ENCODE peak calls at places on chromosomes 6 and 20, in five cellular contexts. C, N, A, J and D are unnamed samples.

GRCh38 chr20:63025534-63026331 is 19.0 kb upstream of the BHLHE23 start:
- DNase-seq in C (no peak), N (no peak), A (peak; percentile 80), J (no peak), D (no peak)

GRCh38 chr20:31909253-31910070 is 39.0 kb downstream of the TTLL9 start:
- DNase-seq in C (no peak), N (no peak), A (no peak), J (no peak), D (no peak)

GRCh38 chr20:62088258-62089127 is 22.8 kb upstream of the TAF4 start:
- DNase-seq in C (no peak), N (no peak), A (no peak), J (no peak), D (no peak)

GRCh38 chr20:53244711-53245110 is 272.6 kb downstream of the TSHZ2 start:
- DNase-seq in C (no peak), N (no peak), A (no peak), J (no peak), D (no peak)

GRCh38 chr6:160505970-160506369 is 157.8 kb downstream of the SLC22A3 start:
- DNase-seq in C (no peak), N (no peak), A (no peak), J (no peak), D (no peak)

GRCh38 chr6:111737065-111737521 is 131.4 kb upstream of the TRAF3IP2 start:
- DNase-seq in C (no peak), N (no peak), A (no peak), J (no peak), D (no peak)

GRCh38 chr20:54984104-54984448 is 508.7 kb downstream of the DOK5 start:
- DNase-seq in C (no peak), N (no peak), A (no peak), J (no peak), D (no peak)

GRCh38 chr6:16717275-16717942 is 43.9 kb downstream of the ATXN1 start:
- DNase-seq in C (no peak), N (no peak), A (no peak), J (no peak), D (no peak)

GRCh38 chr6:114342826-114343781 is at the start of gene HS3ST5:
- DNase-seq in C (peak; percentile 45), N (no peak), A (peak; percentile 81), J (peak; percentile 77), D (peak; percentile 79)

GRCh38 chr6:32294566-32294965 is 70.7 kb upstream of the NOTCH4 start:
- DNase-seq in C (no peak), N (no peak), A (no peak), J (no peak), D (no peak)

GRCh38 chr20:24497851-24498250 is 28.4 kb downstream of the SYNDIG1 start:
- DNase-seq in C (no peak), N (no peak), A (no peak), J (no peak), D (no peak)

GRCh38 chr6:118408863-118409262 is 139.2 kb upstream of the PLN start:
- DNase-seq in C (no peak), N (no peak), A (no peak), J (no peak), D (no peak)

GRCh38 chr6:133899556-133899955 is 10.6 kb downstream of the TCF21 start:
- DNase-seq in C (no peak), N (no peak), A (no peak), J (no peak), D (no peak)

GRCh38 chr6:159217595-159218275 is 48.5 kb downstream of the FNDC1 start:
- DNase-seq in C (peak; percentile 4), N (no peak), A (no peak), J (peak; percentile 86), D (no peak)

GRCh38 chr20:4961746-4962145 is 39.6 kb downstream of the SLC23A2 start:
- DNase-seq in C (no peak), N (no peak), A (no peak), J (no peak), D (no peak)

GRCh38 chr6:158309814-158310213 is 2.5 kb upstream of the TULP4 start:
- DNase-seq in C (no peak), N (no peak), A (no peak), J (no peak), D (no peak)

GRCh38 chr6:35368038-35368887 is 25.9 kb downstream of the PPARD start:
- DNase-seq in C (no peak), N (no peak), A (no peak), J (no peak), D (no peak)

GRCh38 chr20:40331699-40332098 is 357.3 kb downstream of the MAFB start:
- DNase-seq in C (no peak), N (no peak), A (no peak), J (no peak), D (no peak)

GRCh38 chr6:161694995-161695394 is 421.1 kb upstream of the AGPAT4 start:
- DNase-seq in C (no peak), N (no peak), A (no peak), J (peak; percentile 36), D (no peak)